ENCODE peak calls at places on chromosomes 11 and 22, in eight cellular contexts. U, G, M, V, D, Q, P and C are unnamed samples.

GRCh38 chr22:48973694-48974041 is 854.0 kb downstream of the BRD1 start:
- DNase-seq in V (no peak), D (no peak), G (no peak), Q (no peak), P (no peak), U (no peak), M (no peak), C (no peak)

GRCh38 chr22:49533886-49534285 is 293.8 kb downstream of the BRD1 start:
- DNase-seq in P (no peak), U (no peak), Q (no peak), G (no peak), V (peak), D (no peak), M (no peak), C (no peak)

GRCh38 chr11:12319734-12320387 is 57.5 kb upstream of the PARVA start:
- DNase-seq in G (no peak), Q (no peak), D (no peak), V (no peak), P (no peak), M (no peak), U (peak), C (no peak)

GRCh38 chr11:120985718-120986569 is 38.0 kb upstream of the TBCEL start:
- DNase-seq in Q (peak), D (no peak), G (peak), M (no peak), P (peak), U (peak), V (peak), C (peak)

GRCh38 chr22:38570841-38571364 is 920 bp upstream of the DMC1 start:
- DNase-seq in G (peak), V (peak), Q (no peak), M (no peak), P (no peak), U (peak), D (no peak), C (peak)

GRCh38 chr22:39611360-39611759 is 40.8 kb downstream of the CACNA1I start:
- DNase-seq in M (no peak), D (no peak), U (no peak), P (no peak), G (no peak), V (no peak), Q (no peak), C (no peak)

GRCh38 chr22:20552450-20552894 is 45.1 kb downstream of the MED15 start:
- DNase-seq in G (no peak), D (no peak), M (no peak), V (no peak), U (peak), P (peak), Q (no peak), C (no peak)

GRCh38 chr11:77074626-77075221 is 8.0 kb downstream of the CAPN5 start:
- DNase-seq in U (no peak), V (no peak), G (no peak), P (no peak), M (no peak), Q (no peak), D (no peak), C (no peak)

GRCh38 chr11:118306556-118306955 is 2.0 kb downstream of the CD3E start:
- DNase-seq in V (no peak), P (no peak), D (no peak), U (no peak), M (no peak), Q (no peak), G (no peak), C (no peak)

GRCh38 chr11:106471273-106471672 is 393.8 kb downstream of the AASDHPPT start:
- DNase-seq in P (no peak), V (no peak), U (peak), M (no peak), G (no peak), Q (no peak), D (no peak), C (no peak)

GRCh38 chr22:26406118-26406517 is 22.9 kb upstream of the ASPHD2 start:
- DNase-seq in P (no peak), Q (no peak), V (no peak), M (no peak), G (no peak), U (peak), D (no peak), C (peak)

GRCh38 chr11:109994896-109995295 is 98.3 kb upstream of the ZC3H12C start:
- DNase-seq in G (peak), U (no peak), D (no peak), M (no peak), V (no peak), P (no peak), Q (no peak), C (peak)

DNA sequence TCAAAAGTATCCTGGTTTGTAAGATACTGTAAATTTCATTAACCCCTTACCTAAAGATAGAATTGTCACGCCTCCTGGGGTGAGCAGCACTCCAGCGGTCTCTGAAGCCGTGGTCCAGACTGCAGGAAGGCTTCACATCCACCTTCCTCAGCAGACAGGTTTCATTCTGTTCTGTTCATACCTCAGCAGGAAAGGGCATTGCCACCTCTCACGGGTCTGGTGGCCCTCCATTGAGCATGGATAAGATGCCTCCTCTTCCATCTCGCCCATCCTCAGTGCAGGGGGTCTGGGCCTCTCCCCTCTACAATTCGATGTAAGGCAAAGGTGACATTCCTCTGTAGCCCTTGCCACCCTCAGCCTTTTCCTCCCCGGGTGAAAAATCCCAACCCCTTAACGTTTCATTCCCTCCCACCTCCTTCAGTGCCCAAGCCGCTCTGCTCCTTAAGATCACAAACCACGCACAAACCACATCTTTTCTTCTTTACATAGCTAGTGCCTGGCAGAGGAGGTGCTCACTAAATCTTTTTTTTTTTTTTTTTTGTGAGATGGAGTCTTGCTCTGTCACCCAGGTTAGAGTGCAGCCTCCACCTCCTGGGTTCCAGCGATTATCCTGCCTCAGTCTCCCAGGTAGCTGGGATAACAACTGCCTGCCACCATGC is 28.5 kb downstream of the RPUSD4 start:
- DNase-seq in D (no peak), V (no peak), G (no peak), P (no peak), M (no peak), Q (no peak), U (no peak), C (no peak)
- TF ChIP-seq USF2 in D (no peak), V (no peak), G (no peak), P (no peak), M (no peak), Q (no peak), U (no peak), C (no peak)

GRCh38 chr11:27158763-27159679 is 118.4 kb downstream of the BBOX1 start:
- DNase-seq in P (peak), D (no peak), U (peak), G (peak), M (peak), V (peak), Q (peak), C (peak)
- TF ChIP-seq USF2 in P (no peak), D (no peak), U (no peak), G (no peak), M (no peak), V (no peak), Q (no peak), C (no peak)

GRCh38 chr22:47219789-47220188 is 457.3 kb downstream of the TBC1D22A start:
- DNase-seq in M (no peak), P (no peak), Q (no peak), G (no peak), D (no peak), V (no peak), U (no peak), C (no peak)
- TF ChIP-seq USF2 in M (no peak), P (no peak), Q (no peak), G (no peak), D (no peak), V (no peak), U (no peak), C (no peak)

GRCh38 chr11:27207025-27207650 is 155.9 kb downstream of the CCDC34 start:
- DNase-seq in P (no peak), U (no peak), G (no peak), D (no peak), V (no peak), M (no peak), Q (no peak), C (peak)
- TF ChIP-seq USF2 in P (no peak), U (no peak), G (no peak), D (no peak), V (no peak), M (no peak), Q (no peak), C (no peak)

DNA sequence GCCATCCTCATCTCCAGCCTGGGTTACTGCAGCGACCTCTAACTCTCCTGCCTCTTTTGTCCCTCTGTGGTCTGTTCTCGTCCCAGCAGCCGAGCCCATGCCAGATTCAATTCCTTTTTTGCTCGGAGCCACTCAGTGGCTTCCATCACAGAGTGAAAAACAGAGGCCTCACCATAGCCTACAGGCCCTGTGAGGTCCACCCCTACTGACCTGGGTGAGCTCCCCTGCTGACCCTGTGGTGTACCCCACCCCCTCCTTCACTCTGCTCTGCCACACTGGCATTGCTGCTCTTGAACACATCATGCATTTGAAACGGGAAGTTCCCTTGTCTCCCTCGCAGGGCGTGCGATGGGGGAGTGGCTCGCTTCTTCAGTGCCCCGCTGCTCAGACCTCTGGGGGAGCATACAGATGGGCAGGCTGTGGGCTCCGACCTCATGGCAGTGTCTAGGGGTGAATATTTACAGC is 2.1 kb downstream of the AIP start:
- DNase-seq in U (no peak), D (peak), M (no peak), P (no peak), V (no peak), G (no peak), Q (no peak), C (no peak)
- TF ChIP-seq USF2 in U (no peak), D (no peak), M (no peak), P (no peak), V (no peak), G (no peak), Q (no peak), C (no peak)

GRCh38 chr11:31808721-31809542 is 2.2 kb downstream of the PAX6 start:
- DNase-seq in U (no peak), G (no peak), M (no peak), D (no peak), V (no peak), P (no peak), Q (no peak), C (no peak)
- TF ChIP-seq USF2 in U (no peak), G (no peak), M (no peak), D (no peak), V (no peak), P (no peak), Q (no peak), C (no peak)

GRCh38 chr11:115774756-115775155 is 270.5 kb upstream of the CADM1 start:
- DNase-seq in G (no peak), Q (no peak), U (no peak), V (no peak), M (no peak), D (no peak), P (no peak), C (no peak)

GRCh38 chr11:115780625-115781024 is 276.4 kb upstream of the CADM1 start:
- DNase-seq in D (no peak), P (no peak), U (no peak), G (no peak), Q (no peak), V (no peak), M (no peak), C (no peak)

GRCh38 chr11:115778928-115779650 is 274.9 kb upstream of the CADM1 start:
- DNase-seq in G (no peak), M (no peak), V (no peak), U (peak), Q (no peak), D (no peak), P (no peak), C (no peak)

GRCh38 chr11:115776916-115777315 is 272.7 kb upstream of the CADM1 start:
- DNase-seq in U (no peak), D (no peak), M (no peak), Q (no peak), P (no peak), G (no peak), V (no peak), C (no peak)

DNA sequence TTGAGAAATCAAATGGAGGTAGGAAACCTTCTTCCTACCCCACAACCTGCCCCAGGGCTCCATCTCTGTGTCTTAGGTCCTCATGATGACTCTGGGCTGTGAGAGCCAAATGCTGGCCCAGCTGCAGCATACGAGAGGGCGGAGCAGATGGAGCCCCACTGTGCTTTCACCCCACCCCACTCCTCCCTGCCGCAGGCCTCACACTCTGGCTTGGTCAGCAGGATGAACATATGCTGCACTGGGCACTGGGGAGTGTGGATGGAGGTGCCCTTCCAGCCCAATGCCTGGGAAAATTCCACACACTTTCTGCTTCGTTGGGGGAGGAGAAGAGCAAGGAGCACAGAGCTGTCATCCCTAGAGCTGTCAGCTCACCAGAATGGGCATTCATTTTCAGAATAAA is 271.6 kb upstream of the CADM1 start:
- DNase-seq in Q (no peak), V (no peak), D (no peak), P (no peak), M (no peak), U (no peak), G (no peak), C (no peak)
- TF ChIP-seq USF2 in Q (no peak), V (no peak), D (no peak), P (no peak), M (no peak), U (no peak), G (no peak), C (no peak)

GRCh38 chr11:107702109-107702660 is 9.7 kb downstream of the SLN start:
- DNase-seq in V (no peak), P (no peak), M (no peak), D (no peak), Q (no peak), G (no peak), U (no peak), C (no peak)

GRCh38 chr11:107702723-107703122 is 9.1 kb downstream of the SLN start:
- DNase-seq in V (no peak), G (no peak), Q (no peak), D (no peak), P (no peak), M (no peak), U (peak), C (no peak)

GRCh38 chr11:107705027-107705426 is 6.8 kb downstream of the SLN start:
- DNase-seq in M (no peak), V (no peak), U (peak), D (no peak), Q (no peak), P (no peak), G (no peak), C (peak)

GRCh38 chr11:107706531-107706930 is 5.3 kb downstream of the SLN start:
- DNase-seq in V (no peak), M (no peak), D (no peak), U (no peak), P (no peak), G (no peak), Q (no peak), C (no peak)

DNA sequence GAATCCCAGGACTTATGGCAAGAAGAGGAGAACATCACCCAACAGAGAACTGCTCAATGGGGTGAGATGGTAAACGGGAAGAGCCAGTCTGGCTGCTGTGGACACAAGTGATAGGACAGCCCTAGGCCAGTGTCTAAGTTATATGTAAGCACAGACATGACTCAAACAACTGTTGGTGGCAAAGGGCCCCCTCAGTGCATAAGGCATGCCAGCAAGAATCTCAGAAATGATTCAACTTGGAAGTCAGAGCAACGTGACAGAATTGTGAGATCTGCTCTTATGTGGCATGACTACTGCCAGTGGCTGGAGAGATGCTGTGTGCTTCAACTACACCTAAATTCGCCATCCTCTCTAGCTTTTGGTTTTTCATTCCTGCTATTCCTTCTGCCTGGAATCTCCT is 7.4 kb downstream of the SLN start:
- DNase-seq in U (peak), P (no peak), V (no peak), Q (no peak), D (no peak), G (no peak), M (no peak), C (peak)
- TF ChIP-seq USF2 in U (no peak), P (no peak), V (no peak), Q (no peak), D (no peak), G (no peak), M (no peak), C (no peak)